ENCODE peak calls at places on chromosome 17, in ten cellular contexts. One of them, this sample, is unnamed.

GRCh38 chr17:55527520-55528118 is 16.4 kb upstream of the SMIM36 start:
- DNase-seq in IMR-90: peak
- DNase-seq in heart right ventricle: peak
- DNase-seq in tibial artery: peak
- DNase-seq in brain microvascular endothelial cell: peak
- DNase-seq in kidney epithelial cell: no peak
- DNase-seq in hepatocyte: peak
- DNase-seq in uterus: peak
- DNase-seq in left ventricle myocardium inferior: no peak
- DNase-seq in ovary: peak
- DNase-seq in this sample: peak

GRCh38 chr17:6079155-6079554 is 9.0 kb downstream of the WSCD1 start:
- DNase-seq in ovary: no peak
- DNase-seq in brain microvascular endothelial cell: no peak
- DNase-seq in left ventricle myocardium inferior: no peak
- DNase-seq in uterus: no peak
- DNase-seq in heart right ventricle: no peak
- DNase-seq in tibial artery: no peak
- DNase-seq in kidney epithelial cell: no peak
- DNase-seq in hepatocyte: no peak
- DNase-seq in IMR-90: no peak
- DNase-seq in this sample: no peak

GRCh38 chr17:36947922-36948716 is 635 bp upstream of the AATF start:
- DNase-seq in tibial artery: no peak
- DNase-seq in hepatocyte: no peak
- DNase-seq in heart right ventricle: no peak
- DNase-seq in left ventricle myocardium inferior: no peak
- DNase-seq in kidney epithelial cell: no peak
- DNase-seq in IMR-90: no peak
- DNase-seq in brain microvascular endothelial cell: peak
- DNase-seq in ovary: no peak
- DNase-seq in uterus: no peak
- DNase-seq in this sample: no peak

GRCh38 chr17:79775635-79776034 is 2.3 kb upstream of the CBX2 start:
- DNase-seq in uterus: no peak
- DNase-seq in ovary: no peak
- DNase-seq in tibial artery: no peak
- DNase-seq in IMR-90: no peak
- DNase-seq in brain microvascular endothelial cell: no peak
- DNase-seq in hepatocyte: no peak
- DNase-seq in kidney epithelial cell: no peak
- DNase-seq in left ventricle myocardium inferior: no peak
- DNase-seq in heart right ventricle: no peak
- DNase-seq in this sample: no peak

GRCh38 chr17:58331815-58332719 is 3.5 kb upstream of the TSPOAP1 start:
- DNase-seq in IMR-90: no peak
- DNase-seq in uterus: peak
- DNase-seq in heart right ventricle: peak
- DNase-seq in ovary: no peak
- DNase-seq in hepatocyte: no peak
- DNase-seq in kidney epithelial cell: no peak
- DNase-seq in brain microvascular endothelial cell: no peak
- DNase-seq in left ventricle myocardium inferior: peak
- DNase-seq in tibial artery: peak
- DNase-seq in this sample: no peak

GRCh38 chr17:39701012-39701783 is 1.3 kb downstream of the ERBB2 start:
- DNase-seq in kidney epithelial cell: no peak
- DNase-seq in tibial artery: no peak
- DNase-seq in uterus: no peak
- DNase-seq in hepatocyte: peak
- DNase-seq in left ventricle myocardium inferior: no peak
- DNase-seq in heart right ventricle: no peak
- DNase-seq in ovary: no peak
- DNase-seq in brain microvascular endothelial cell: no peak
- DNase-seq in IMR-90: no peak
- DNase-seq in this sample: no peak

GRCh38 chr17:31509805-31510177 is 118.3 kb downstream of the RAB11FIP4 start:
- DNase-seq in kidney epithelial cell: no peak
- DNase-seq in tibial artery: no peak
- DNase-seq in brain microvascular endothelial cell: no peak
- DNase-seq in heart right ventricle: no peak
- DNase-seq in uterus: no peak
- DNase-seq in left ventricle myocardium inferior: no peak
- DNase-seq in hepatocyte: no peak
- DNase-seq in ovary: no peak
- DNase-seq in IMR-90: no peak
- DNase-seq in this sample: no peak

GRCh38 chr17:77504652-77505459 is 364.1 kb downstream of the SEC14L1 start:
- DNase-seq in IMR-90: no peak
- DNase-seq in ovary: no peak
- DNase-seq in heart right ventricle: no peak
- DNase-seq in brain microvascular endothelial cell: no peak
- DNase-seq in left ventricle myocardium inferior: no peak
- DNase-seq in hepatocyte: peak
- DNase-seq in uterus: peak
- DNase-seq in kidney epithelial cell: no peak
- DNase-seq in tibial artery: no peak
- DNase-seq in this sample: no peak

GRCh38 chr17:2394775-2395191 is 6.1 kb downstream of the MNT start:
- DNase-seq in IMR-90: no peak
- DNase-seq in left ventricle myocardium inferior: no peak
- DNase-seq in hepatocyte: no peak
- DNase-seq in ovary: peak
- DNase-seq in tibial artery: no peak
- DNase-seq in heart right ventricle: no peak
- DNase-seq in brain microvascular endothelial cell: no peak
- DNase-seq in uterus: no peak
- DNase-seq in kidney epithelial cell: no peak
- DNase-seq in this sample: no peak

GRCh38 chr17:2396192-2396567 is 4.7 kb downstream of the MNT start:
- DNase-seq in IMR-90: no peak
- DNase-seq in heart right ventricle: no peak
- DNase-seq in hepatocyte: no peak
- DNase-seq in uterus: no peak
- DNase-seq in tibial artery: no peak
- DNase-seq in ovary: no peak
- DNase-seq in brain microvascular endothelial cell: no peak
- DNase-seq in left ventricle myocardium inferior: no peak
- DNase-seq in kidney epithelial cell: no peak
- DNase-seq in this sample: no peak

GRCh38 chr17:2393954-2394749 is 6.7 kb downstream of the MNT start:
- DNase-seq in heart right ventricle: no peak
- DNase-seq in uterus: no peak
- DNase-seq in left ventricle myocardium inferior: no peak
- DNase-seq in hepatocyte: no peak
- DNase-seq in IMR-90: no peak
- DNase-seq in kidney epithelial cell: no peak
- DNase-seq in brain microvascular endothelial cell: no peak
- DNase-seq in ovary: no peak
- DNase-seq in tibial artery: no peak
- DNase-seq in this sample: no peak

GRCh38 chr17:2396568-2397246 is 4.2 kb downstream of the MNT start:
- DNase-seq in heart right ventricle: peak
- DNase-seq in kidney epithelial cell: no peak
- DNase-seq in tibial artery: peak
- DNase-seq in ovary: peak
- DNase-seq in IMR-90: peak
- DNase-seq in uterus: peak
- DNase-seq in brain microvascular endothelial cell: peak
- DNase-seq in hepatocyte: peak
- DNase-seq in left ventricle myocardium inferior: peak
- DNase-seq in this sample: peak

DNA sequence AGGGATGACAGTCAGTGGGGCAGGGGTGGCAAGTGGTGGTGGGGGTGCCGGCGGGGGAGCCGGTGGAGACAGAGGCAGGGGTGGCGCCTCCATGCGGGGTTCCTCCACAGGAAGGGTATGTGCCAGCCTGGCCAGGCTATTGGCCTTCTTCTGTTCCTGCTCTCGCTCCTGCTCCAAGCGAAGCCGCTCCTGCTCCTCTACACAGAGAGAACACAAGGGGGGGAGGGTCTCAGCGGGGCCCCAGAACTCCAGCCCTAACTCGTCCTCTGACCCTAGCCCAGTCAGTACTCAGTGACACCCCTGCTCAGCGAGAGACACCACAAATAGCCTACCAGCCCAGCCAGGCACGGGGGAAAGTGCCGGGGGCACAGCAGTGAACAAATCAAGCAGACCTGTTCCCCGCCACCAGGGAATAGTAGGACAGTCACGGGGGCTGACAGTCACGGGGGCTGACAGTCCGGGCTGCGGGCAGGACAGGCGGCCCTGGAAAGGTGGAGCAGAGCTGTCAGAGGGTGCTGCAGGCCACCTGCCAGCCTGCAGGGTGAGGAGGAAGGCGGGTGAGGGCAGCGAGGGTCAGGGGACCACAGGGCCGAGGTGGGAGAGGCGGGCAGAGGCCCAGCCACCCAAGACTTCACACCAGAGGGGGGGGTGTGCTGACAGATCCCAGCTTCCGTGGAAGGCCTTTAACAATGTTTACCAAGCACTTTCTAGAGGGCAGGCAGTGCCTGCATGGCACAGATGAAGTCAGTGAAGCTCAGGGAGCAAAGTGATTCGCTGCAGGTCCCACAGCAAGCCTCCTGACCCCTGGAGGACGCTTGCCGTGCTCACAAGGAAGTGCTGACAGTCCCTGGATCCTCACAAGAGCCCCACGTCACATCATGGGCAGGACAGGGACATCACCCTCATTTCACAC is 5.3 kb downstream of the MNT start:
- DNase-seq in ovary: no peak
- DNase-seq in IMR-90: peak
- DNase-seq in hepatocyte: peak
- DNase-seq in left ventricle myocardium inferior: no peak
- DNase-seq in brain microvascular endothelial cell: peak
- DNase-seq in kidney epithelial cell: no peak
- DNase-seq in heart right ventricle: no peak
- DNase-seq in tibial artery: no peak
- DNase-seq in uterus: no peak
- DNase-seq in this sample: no peak
- H3K4me3 ChIP-seq in ovary: no peak
- H3K4me3 ChIP-seq in IMR-90: no peak
- H3K4me3 ChIP-seq in hepatocyte: no peak
- H3K4me3 ChIP-seq in left ventricle myocardium inferior: peak
- H3K4me3 ChIP-seq in brain microvascular endothelial cell: no peak
- H3K4me3 ChIP-seq in kidney epithelial cell: no peak
- H3K4me3 ChIP-seq in heart right ventricle: no peak
- H3K4me3 ChIP-seq in tibial artery: peak
- H3K4me3 ChIP-seq in uterus: no peak
- H3K4me3 ChIP-seq in this sample: no peak

GRCh38 chr17:48139948-48140347 is 32.4 kb downstream of the SNX11 start:
- DNase-seq in IMR-90: no peak
- DNase-seq in ovary: no peak
- DNase-seq in heart right ventricle: no peak
- DNase-seq in left ventricle myocardium inferior: no peak
- DNase-seq in hepatocyte: no peak
- DNase-seq in kidney epithelial cell: no peak
- DNase-seq in uterus: no peak
- DNase-seq in tibial artery: no peak
- DNase-seq in brain microvascular endothelial cell: no peak
- DNase-seq in this sample: no peak

GRCh38 chr17:48149174-48150106 is 41.9 kb downstream of the SNX11 start:
- DNase-seq in ovary: no peak
- DNase-seq in IMR-90: no peak
- DNase-seq in kidney epithelial cell: no peak
- DNase-seq in tibial artery: no peak
- DNase-seq in heart right ventricle: no peak
- DNase-seq in left ventricle myocardium inferior: no peak
- DNase-seq in uterus: no peak
- DNase-seq in brain microvascular endothelial cell: no peak
- DNase-seq in hepatocyte: no peak
- DNase-seq in this sample: no peak

GRCh38 chr17:48148029-48148759 is 40.6 kb downstream of the SNX11 start:
- DNase-seq in brain microvascular endothelial cell: no peak
- DNase-seq in hepatocyte: no peak
- DNase-seq in ovary: no peak
- DNase-seq in left ventricle myocardium inferior: no peak
- DNase-seq in kidney epithelial cell: no peak
- DNase-seq in IMR-90: no peak
- DNase-seq in tibial artery: no peak
- DNase-seq in heart right ventricle: no peak
- DNase-seq in uterus: no peak
- DNase-seq in this sample: no peak

GRCh38 chr17:48144976-48145798 is 37.6 kb downstream of the SNX11 start:
- DNase-seq in ovary: no peak
- DNase-seq in left ventricle myocardium inferior: no peak
- DNase-seq in brain microvascular endothelial cell: no peak
- DNase-seq in hepatocyte: no peak
- DNase-seq in IMR-90: no peak
- DNase-seq in uterus: no peak
- DNase-seq in tibial artery: no peak
- DNase-seq in kidney epithelial cell: no peak
- DNase-seq in heart right ventricle: no peak
- DNase-seq in this sample: no peak

DNA sequence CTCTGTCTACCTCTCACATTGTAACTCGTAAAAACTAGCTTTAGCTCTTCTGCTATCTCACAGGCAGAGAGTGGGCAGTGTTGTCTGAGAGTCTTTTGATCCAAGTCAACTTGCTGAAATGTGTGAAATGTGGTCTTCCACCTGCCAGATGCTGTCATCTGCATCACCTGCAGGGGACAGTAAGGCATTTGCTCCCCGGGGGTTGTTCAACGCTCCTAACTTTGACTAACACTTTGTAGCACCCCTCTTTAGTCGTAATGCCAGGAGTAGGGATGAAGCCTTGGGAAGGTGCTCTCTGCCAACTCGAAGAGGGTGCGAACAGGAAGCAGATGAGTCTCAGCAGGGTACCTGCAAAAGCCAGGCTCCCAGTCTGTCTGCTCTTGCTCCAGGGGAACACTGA is 36.1 kb downstream of the SNX11 start:
- DNase-seq in kidney epithelial cell: no peak
- DNase-seq in IMR-90: no peak
- DNase-seq in uterus: no peak
- DNase-seq in left ventricle myocardium inferior: no peak
- DNase-seq in brain microvascular endothelial cell: no peak
- DNase-seq in heart right ventricle: no peak
- DNase-seq in tibial artery: no peak
- DNase-seq in hepatocyte: no peak
- DNase-seq in ovary: no peak
- DNase-seq in this sample: no peak
- TF ChIP-seq CTCF in kidney epithelial cell: no peak
- TF ChIP-seq CTCF in IMR-90: no peak
- TF ChIP-seq CTCF in uterus: no peak
- TF ChIP-seq CTCF in left ventricle myocardium inferior: no peak
- TF ChIP-seq CTCF in brain microvascular endothelial cell: no peak
- TF ChIP-seq CTCF in heart right ventricle: no peak
- TF ChIP-seq CTCF in tibial artery: no peak
- TF ChIP-seq CTCF in hepatocyte: no peak
- TF ChIP-seq CTCF in ovary: no peak
- TF ChIP-seq CTCF in this sample: no peak

GRCh38 chr17:8176998-8177731 is 985 bp upstream of the TMEM107 start:
- DNase-seq in heart right ventricle: no peak
- DNase-seq in ovary: no peak
- DNase-seq in brain microvascular endothelial cell: no peak
- DNase-seq in IMR-90: no peak
- DNase-seq in left ventricle myocardium inferior: no peak
- DNase-seq in kidney epithelial cell: no peak
- DNase-seq in uterus: no peak
- DNase-seq in tibial artery: no peak
- DNase-seq in hepatocyte: peak
- DNase-seq in this sample: no peak
- H3K4me3 ChIP-seq in heart right ventricle: peak
- H3K4me3 ChIP-seq in ovary: peak
- H3K4me3 ChIP-seq in brain microvascular endothelial cell: peak
- H3K4me3 ChIP-seq in IMR-90: peak
- H3K4me3 ChIP-seq in left ventricle myocardium inferior: peak
- H3K4me3 ChIP-seq in kidney epithelial cell: peak
- H3K4me3 ChIP-seq in uterus: no peak
- H3K4me3 ChIP-seq in tibial artery: peak
- H3K4me3 ChIP-seq in hepatocyte: peak
- H3K4me3 ChIP-seq in this sample: peak

DNA sequence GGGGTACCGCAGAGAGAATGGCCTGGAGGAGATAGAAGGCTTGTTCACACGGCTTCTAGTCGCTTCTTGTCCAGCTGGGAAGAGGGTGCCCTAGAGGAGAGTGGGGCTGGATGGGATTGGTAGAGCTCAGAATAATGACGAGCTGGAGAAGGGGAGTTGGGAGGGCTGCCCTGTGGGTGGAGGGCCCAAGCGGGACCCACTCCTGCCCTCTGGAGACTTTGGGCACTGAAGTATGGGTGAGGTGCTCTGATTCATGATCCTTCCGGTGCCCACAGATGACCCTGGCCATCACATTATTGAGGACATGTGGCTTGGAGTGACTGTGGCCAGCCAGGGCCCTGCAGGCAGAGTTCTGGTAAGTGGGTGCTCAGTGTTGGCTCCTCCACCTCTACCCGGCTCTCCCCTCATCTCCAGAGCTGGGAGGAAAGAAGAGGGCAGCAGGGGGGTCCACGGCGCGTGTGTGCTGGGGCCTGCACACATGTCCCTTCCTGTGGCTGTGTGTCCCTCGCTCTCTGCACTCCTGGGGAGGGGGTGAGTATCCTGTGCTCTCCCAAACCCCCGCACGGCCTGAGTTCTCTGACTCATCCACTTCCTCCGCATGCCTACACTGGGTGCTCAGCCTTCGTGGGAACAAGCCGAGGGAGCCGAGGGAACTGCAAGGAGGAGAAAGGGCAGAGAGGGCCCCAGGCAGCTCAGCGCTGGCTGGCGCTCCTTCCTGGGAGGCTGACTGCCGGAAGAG is 8.5 kb downstream of the ITGA3 start:
- DNase-seq in IMR-90: peak
- DNase-seq in hepatocyte: peak
- DNase-seq in brain microvascular endothelial cell: peak
- DNase-seq in heart right ventricle: no peak
- DNase-seq in ovary: peak
- DNase-seq in tibial artery: peak
- DNase-seq in uterus: peak
- DNase-seq in kidney epithelial cell: peak
- DNase-seq in left ventricle myocardium inferior: no peak
- DNase-seq in this sample: peak
- TF ChIP-seq CTCF in IMR-90: no peak
- TF ChIP-seq CTCF in hepatocyte: no peak
- TF ChIP-seq CTCF in brain microvascular endothelial cell: no peak
- TF ChIP-seq CTCF in heart right ventricle: no peak
- TF ChIP-seq CTCF in ovary: no peak
- TF ChIP-seq CTCF in tibial artery: no peak
- TF ChIP-seq CTCF in uterus: peak
- TF ChIP-seq CTCF in kidney epithelial cell: no peak
- TF ChIP-seq CTCF in left ventricle myocardium inferior: no peak
- TF ChIP-seq CTCF in this sample: no peak

This sample was measured in AG09309.